ENCODE peak calls at places on chromosomes 12 and 14, in four cellular contexts. One of them, this sample, is unnamed.

GRCh38 chr12:80187660-80188090 is 88.3 kb downstream of the OTOGL start:
- DNase-seq in stimulated activated CD4-positive, alpha-beta T cell treated with anti-CD3 and anti-CD28 coated beads, Interleukin-2, amount 100 ng/mL, for 48 hours: no peak
- DNase-seq in iPS-NIHi11: no peak
- DNase-seq in kidney glomerular epithelial cell: no peak
- DNase-seq in this sample: no peak

GRCh38 chr12:132818562-132818961 is 10.1 kb downstream of the GOLGA3 start:
- DNase-seq in iPS-NIHi11: no peak
- DNase-seq in stimulated activated CD4-positive, alpha-beta T cell treated with anti-CD3 and anti-CD28 coated beads, Interleukin-2, amount 100 ng/mL, for 48 hours: no peak
- DNase-seq in kidney glomerular epithelial cell: no peak
- DNase-seq in this sample: no peak

GRCh38 chr12:56078931-56079728 is 835 bp upstream of the ERBB3 start:
- DNase-seq in iPS-NIHi11: peak
- DNase-seq in stimulated activated CD4-positive, alpha-beta T cell treated with anti-CD3 and anti-CD28 coated beads, Interleukin-2, amount 100 ng/mL, for 48 hours: peak
- DNase-seq in kidney glomerular epithelial cell: peak
- DNase-seq in this sample: peak

GRCh38 chr12:104712477-104712876 is 245.6 kb downstream of the SLC41A2 start:
- DNase-seq in iPS-NIHi11: no peak
- DNase-seq in stimulated activated CD4-positive, alpha-beta T cell treated with anti-CD3 and anti-CD28 coated beads, Interleukin-2, amount 100 ng/mL, for 48 hours: no peak
- DNase-seq in kidney glomerular epithelial cell: no peak
- DNase-seq in this sample: no peak

GRCh38 chr14:97283450-97284230 is 486.5 kb downstream of the VRK1 start:
- DNase-seq in kidney glomerular epithelial cell: no peak
- DNase-seq in iPS-NIHi11: no peak
- DNase-seq in stimulated activated CD4-positive, alpha-beta T cell treated with anti-CD3 and anti-CD28 coated beads, Interleukin-2, amount 100 ng/mL, for 48 hours: no peak
- DNase-seq in this sample: no peak

GRCh38 chr12:16606936-16607335 is 974 bp upstream of the LMO3 start:
- DNase-seq in iPS-NIHi11: no peak
- DNase-seq in stimulated activated CD4-positive, alpha-beta T cell treated with anti-CD3 and anti-CD28 coated beads, Interleukin-2, amount 100 ng/mL, for 48 hours: no peak
- DNase-seq in kidney glomerular epithelial cell: no peak
- DNase-seq in this sample: no peak

GRCh38 chr14:20998674-20999366 is at the start of gene SLC39A2:
- DNase-seq in iPS-NIHi11: peak
- DNase-seq in kidney glomerular epithelial cell: no peak
- DNase-seq in stimulated activated CD4-positive, alpha-beta T cell treated with anti-CD3 and anti-CD28 coated beads, Interleukin-2, amount 100 ng/mL, for 48 hours: no peak
- DNase-seq in this sample: peak

GRCh38 chr14:21023817-21024667 is 819 bp downstream of the NDRG2 start:
- DNase-seq in stimulated activated CD4-positive, alpha-beta T cell treated with anti-CD3 and anti-CD28 coated beads, Interleukin-2, amount 100 ng/mL, for 48 hours: peak
- DNase-seq in iPS-NIHi11: no peak
- DNase-seq in kidney glomerular epithelial cell: no peak
- DNase-seq in this sample: peak

GRCh38 chr12:108635201-108635996 is 1.7 kb upstream of the SELPLG start:
- DNase-seq in kidney glomerular epithelial cell: no peak
- DNase-seq in stimulated activated CD4-positive, alpha-beta T cell treated with anti-CD3 and anti-CD28 coated beads, Interleukin-2, amount 100 ng/mL, for 48 hours: no peak
- DNase-seq in iPS-NIHi11: no peak
- DNase-seq in this sample: no peak

GRCh38 chr12:79251356-79251755 is 386.8 kb downstream of the SYT1 start:
- DNase-seq in stimulated activated CD4-positive, alpha-beta T cell treated with anti-CD3 and anti-CD28 coated beads, Interleukin-2, amount 100 ng/mL, for 48 hours: no peak
- DNase-seq in kidney glomerular epithelial cell: no peak
- DNase-seq in iPS-NIHi11: no peak
- DNase-seq in this sample: no peak

GRCh38 chr14:76917158-76917596 is 91.0 kb downstream of the LRRC74A start:
- DNase-seq in stimulated activated CD4-positive, alpha-beta T cell treated with anti-CD3 and anti-CD28 coated beads, Interleukin-2, amount 100 ng/mL, for 48 hours: no peak
- DNase-seq in iPS-NIHi11: peak
- DNase-seq in kidney glomerular epithelial cell: peak
- DNase-seq in this sample: peak